ENCODE peak calls at places on chromosomes 5 and 9, in six cellular contexts. One of them, this sample, is unnamed.

GRCh38 chr5:93249651-93250289 is 331.2 kb downstream of the NR2F1-AS1 start:
- DNase-seq in K562: no peak
- DNase-seq in sigmoid colon: no peak
- DNase-seq in HepG2: no peak
- DNase-seq in tibial nerve: no peak
- DNase-seq in A549: no peak
- DNase-seq in this sample: no peak

GRCh38 chr9:98879958-98880300 is 63.8 kb upstream of the COL15A1 start:
- DNase-seq in sigmoid colon: no peak
- DNase-seq in tibial nerve: no peak
- DNase-seq in A549: no peak
- DNase-seq in K562: no peak
- DNase-seq in HepG2: no peak
- DNase-seq in this sample: no peak

GRCh38 chr5:148805323-148806290 is 20.8 kb upstream of the ADRB2 start:
- DNase-seq in K562: peak; percentile 71
- DNase-seq in A549: no peak
- DNase-seq in sigmoid colon: no peak
- DNase-seq in tibial nerve: no peak
- DNase-seq in HepG2: no peak
- DNase-seq in this sample: no peak

GRCh38 chr5:35129921-35130485 is 82.3 kb upstream of the AGXT2 start:
- DNase-seq in HepG2: no peak
- DNase-seq in A549: no peak
- DNase-seq in tibial nerve: no peak
- DNase-seq in K562: no peak
- DNase-seq in sigmoid colon: no peak
- DNase-seq in this sample: peak; percentile 51

GRCh38 chr9:136745389-136746218 is 2.7 kb downstream of the LCN6 start:
- DNase-seq in HepG2: no peak
- DNase-seq in K562: peak; percentile 83
- DNase-seq in tibial nerve: no peak
- DNase-seq in sigmoid colon: no peak
- DNase-seq in A549: no peak
- DNase-seq in this sample: no peak

GRCh38 chr9:35104586-35104985 is 1.7 kb upstream of the STOML2 start:
- DNase-seq in A549: no peak
- DNase-seq in K562: no peak
- DNase-seq in tibial nerve: no peak
- DNase-seq in sigmoid colon: no peak
- DNase-seq in HepG2: no peak
- DNase-seq in this sample: no peak

GRCh38 chr5:40441733-40442132 is 238.0 kb upstream of the PTGER4 start:
- DNase-seq in sigmoid colon: no peak
- DNase-seq in K562: no peak
- DNase-seq in A549: no peak
- DNase-seq in HepG2: peak; percentile 37
- DNase-seq in tibial nerve: no peak
- DNase-seq in this sample: peak; percentile 73

GRCh38 chr9:135971892-135972291 is 10.7 kb upstream of the UBAC1 start:
- DNase-seq in K562: peak; percentile 82
- DNase-seq in tibial nerve: no peak
- DNase-seq in A549: peak; percentile 38
- DNase-seq in sigmoid colon: peak; percentile 52
- DNase-seq in HepG2: peak; percentile 71
- DNase-seq in this sample: peak; percentile 87

GRCh38 chr5:43039468-43040286 is 442 bp downstream of the ANXA2R start:
- DNase-seq in K562: peak; percentile 89
- DNase-seq in sigmoid colon: peak; percentile 86
- DNase-seq in HepG2: peak; percentile 50
- DNase-seq in tibial nerve: peak; percentile 66
- DNase-seq in A549: peak; percentile 58
- DNase-seq in this sample: peak; percentile 68

GRCh38 chr9:33155393-33155792 is 11.7 kb downstream of the B4GALT1 start:
- DNase-seq in sigmoid colon: peak; percentile 37
- DNase-seq in A549: no peak
- DNase-seq in tibial nerve: no peak
- DNase-seq in K562: no peak
- DNase-seq in HepG2: no peak
- DNase-seq in this sample: no peak

GRCh38 chr5:73591102-73591695 is 25.7 kb downstream of the UTP15 start:
- DNase-seq in HepG2: peak; percentile 79
- DNase-seq in A549: peak; percentile 64
- DNase-seq in K562: peak; percentile 81
- DNase-seq in tibial nerve: peak; percentile 92
- DNase-seq in sigmoid colon: no peak
- DNase-seq in this sample: peak; percentile 17

GRCh38 chr5:3029396-3029795 is 277.9 kb upstream of the IRX2 start:
- DNase-seq in A549: no peak
- DNase-seq in K562: no peak
- DNase-seq in tibial nerve: no peak
- DNase-seq in HepG2: no peak
- DNase-seq in sigmoid colon: no peak
- DNase-seq in this sample: no peak

GRCh38 chr9:125971050-125971449 is 223.9 kb downstream of the PBX3 start:
- DNase-seq in HepG2: no peak
- DNase-seq in K562: no peak
- DNase-seq in sigmoid colon: no peak
- DNase-seq in tibial nerve: no peak
- DNase-seq in A549: no peak
- DNase-seq in this sample: no peak

GRCh38 chr9:115118471-115119156 is 657 bp upstream of the TNC start:
- DNase-seq in sigmoid colon: peak; percentile 93
- DNase-seq in HepG2: no peak
- DNase-seq in tibial nerve: peak; percentile 38
- DNase-seq in K562: peak; percentile 4
- DNase-seq in A549: peak; percentile 53
- DNase-seq in this sample: peak; percentile 48

GRCh38 chr5:100900142-100900795 is 2.8 kb downstream of the ST8SIA4 start:
- DNase-seq in A549: no peak
- DNase-seq in sigmoid colon: peak; percentile 67
- DNase-seq in K562: peak; percentile 16
- DNase-seq in HepG2: no peak
- DNase-seq in tibial nerve: peak; percentile 25
- DNase-seq in this sample: peak; percentile 46

GRCh38 chr5:179577286-179577960 is 27.1 kb downstream of the RUFY1 start:
- DNase-seq in A549: no peak
- DNase-seq in K562: no peak
- DNase-seq in tibial nerve: no peak
- DNase-seq in HepG2: no peak
- DNase-seq in sigmoid colon: no peak
- DNase-seq in this sample: no peak

GRCh38 chr9:94639996-94640376 is 668 bp upstream of the FBP1 start:
- DNase-seq in A549: no peak
- DNase-seq in tibial nerve: no peak
- DNase-seq in HepG2: no peak
- DNase-seq in sigmoid colon: no peak
- DNase-seq in K562: no peak
- DNase-seq in this sample: peak; percentile 25

GRCh38 chr9:37949576-37949975 is 45.6 kb upstream of the SLC25A51 start:
- DNase-seq in K562: no peak
- DNase-seq in sigmoid colon: no peak
- DNase-seq in A549: peak; percentile 33
- DNase-seq in HepG2: no peak
- DNase-seq in tibial nerve: no peak
- DNase-seq in this sample: no peak

GRCh38 chr5:73901455-73901854 is 275.5 kb downstream of the ARHGEF28 start:
- DNase-seq in tibial nerve: no peak
- DNase-seq in K562: no peak
- DNase-seq in sigmoid colon: no peak
- DNase-seq in A549: peak; percentile 31
- DNase-seq in HepG2: no peak
- DNase-seq in this sample: peak; percentile 25

GRCh38 chr9:132575005-132575609 is 7.3 kb upstream of the BARHL1 start:
- DNase-seq in sigmoid colon: peak; percentile 78
- DNase-seq in HepG2: peak; percentile 48
- DNase-seq in tibial nerve: peak; percentile 28
- DNase-seq in K562: peak; percentile 74
- DNase-seq in A549: peak; percentile 88
- DNase-seq in this sample: peak; percentile 73

GRCh38 chr5:135488727-135489465 is 36.7 kb upstream of the TIFAB start:
- DNase-seq in tibial nerve: no peak
- DNase-seq in sigmoid colon: no peak
- DNase-seq in HepG2: peak; percentile 81
- DNase-seq in A549: peak; percentile 68
- DNase-seq in K562: peak; percentile 60
- DNase-seq in this sample: no peak

GRCh38 chr9:89310486-89311345 is at the start of gene CKS2:
- DNase-seq in A549: peak; percentile 94
- DNase-seq in K562: peak; percentile 98
- DNase-seq in HepG2: peak; percentile 99
- DNase-seq in tibial nerve: peak; percentile 99
- DNase-seq in sigmoid colon: peak; percentile 100
- DNase-seq in this sample: peak; percentile 100
- TF ChIP-seq EP300 in A549: peak; percentile 24
- TF ChIP-seq EP300 in K562: peak; percentile 49
- TF ChIP-seq EP300 in HepG2: no peak
- TF ChIP-seq EP300 in tibial nerve: peak; percentile 99
- TF ChIP-seq EP300 in sigmoid colon: peak; percentile 97
- TF ChIP-seq EP300 in this sample: peak; percentile 62

GRCh38 chr5:134224905-134225779 is 731 bp downstream of the PPP2CA start:
- DNase-seq in HepG2: peak; percentile 65
- DNase-seq in tibial nerve: peak; percentile 27
- DNase-seq in sigmoid colon: peak; percentile 81
- DNase-seq in A549: peak; percentile 55
- DNase-seq in K562: peak; percentile 76
- DNase-seq in this sample: peak; percentile 62
- TF ChIP-seq CTCF in HepG2: peak; percentile 54
- TF ChIP-seq CTCF in tibial nerve: peak; percentile 32
- TF ChIP-seq CTCF in sigmoid colon: no peak
- TF ChIP-seq CTCF in A549: no peak
- TF ChIP-seq CTCF in K562: peak; percentile 2
- TF ChIP-seq CTCF in this sample: no peak

GRCh38 chr9:26243722-26244121 is 565.5 kb upstream of the TUSC1 start:
- DNase-seq in A549: no peak
- DNase-seq in sigmoid colon: no peak
- DNase-seq in K562: no peak
- DNase-seq in HepG2: no peak
- DNase-seq in tibial nerve: no peak
- DNase-seq in this sample: no peak

GRCh38 chr9:26243298-26243697 is 565.1 kb upstream of the TUSC1 start:
- DNase-seq in tibial nerve: no peak
- DNase-seq in A549: no peak
- DNase-seq in sigmoid colon: no peak
- DNase-seq in K562: no peak
- DNase-seq in HepG2: no peak
- DNase-seq in this sample: no peak

GRCh38 chr9:26245072-26245471 is 566.8 kb upstream of the TUSC1 start:
- DNase-seq in tibial nerve: no peak
- DNase-seq in A549: no peak
- DNase-seq in HepG2: no peak
- DNase-seq in K562: no peak
- DNase-seq in sigmoid colon: no peak
- DNase-seq in this sample: no peak

GRCh38 chr9:26244661-26245060 is 566.4 kb upstream of the TUSC1 start:
- DNase-seq in K562: no peak
- DNase-seq in A549: no peak
- DNase-seq in sigmoid colon: no peak
- DNase-seq in tibial nerve: no peak
- DNase-seq in HepG2: no peak
- DNase-seq in this sample: no peak
- TF ChIP-seq EP300 in K562: no peak
- TF ChIP-seq EP300 in A549: no peak
- TF ChIP-seq EP300 in sigmoid colon: no peak
- TF ChIP-seq EP300 in tibial nerve: no peak
- TF ChIP-seq EP300 in HepG2: no peak
- TF ChIP-seq EP300 in this sample: no peak

GRCh38 chr5:16787278-16787677 is 148.8 kb downstream of the MYO10 start:
- DNase-seq in K562: no peak
- DNase-seq in sigmoid colon: no peak
- DNase-seq in HepG2: no peak
- DNase-seq in tibial nerve: no peak
- DNase-seq in A549: no peak
- DNase-seq in this sample: no peak

GRCh38 chr5:16791036-16791705 is 144.9 kb downstream of the MYO10 start:
- DNase-seq in tibial nerve: peak; percentile 69
- DNase-seq in K562: peak; percentile 66
- DNase-seq in A549: peak; percentile 55
- DNase-seq in HepG2: peak; percentile 36
- DNase-seq in sigmoid colon: no peak
- DNase-seq in this sample: no peak

GRCh38 chr5:16792278-16793275 is 143.5 kb downstream of the MYO10 start:
- DNase-seq in A549: no peak
- DNase-seq in tibial nerve: no peak
- DNase-seq in K562: no peak
- DNase-seq in sigmoid colon: no peak
- DNase-seq in HepG2: no peak
- DNase-seq in this sample: no peak

GRCh38 chr5:16784843-16785791 is 151.0 kb downstream of the MYO10 start:
- DNase-seq in sigmoid colon: no peak
- DNase-seq in K562: no peak
- DNase-seq in tibial nerve: no peak
- DNase-seq in HepG2: no peak
- DNase-seq in A549: no peak
- DNase-seq in this sample: no peak

DNA sequence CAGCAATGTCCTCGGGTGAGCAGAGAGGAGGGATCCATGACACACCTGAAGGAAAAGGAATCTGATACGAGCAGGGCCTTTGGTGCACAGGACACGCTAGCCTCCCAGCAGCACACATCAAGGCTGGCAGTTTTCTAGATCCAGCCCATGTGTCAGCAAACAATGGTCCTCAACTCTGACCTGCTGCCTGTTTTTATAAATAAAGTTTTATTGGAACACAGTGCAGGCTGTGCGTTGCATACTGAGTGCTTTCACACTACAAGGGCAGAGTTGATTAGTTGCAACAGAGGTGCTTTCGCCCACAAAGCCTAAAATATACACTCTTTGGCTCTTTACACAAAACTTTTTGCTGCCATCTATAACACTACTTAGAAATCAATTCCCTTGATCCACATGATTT is 147.1 kb downstream of the MYO10 start:
- DNase-seq in HepG2: no peak
- DNase-seq in tibial nerve: no peak
- DNase-seq in K562: no peak
- DNase-seq in sigmoid colon: no peak
- DNase-seq in A549: no peak
- DNase-seq in this sample: no peak
- TF ChIP-seq CTCF in HepG2: no peak
- TF ChIP-seq CTCF in tibial nerve: no peak
- TF ChIP-seq CTCF in K562: no peak
- TF ChIP-seq CTCF in sigmoid colon: no peak
- TF ChIP-seq CTCF in A549: no peak
- TF ChIP-seq CTCF in this sample: no peak

GRCh38 chr5:160655717-160656116 is 196.3 kb downstream of the ATP10B start:
- DNase-seq in K562: no peak
- DNase-seq in tibial nerve: no peak
- DNase-seq in sigmoid colon: no peak
- DNase-seq in HepG2: no peak
- DNase-seq in A549: no peak
- DNase-seq in this sample: peak; percentile 94

GRCh38 chr5:160657622-160658458 is 194.2 kb downstream of the ATP10B start:
- DNase-seq in K562: no peak
- DNase-seq in sigmoid colon: no peak
- DNase-seq in A549: no peak
- DNase-seq in tibial nerve: no peak
- DNase-seq in HepG2: no peak
- DNase-seq in this sample: peak; percentile 51

GRCh38 chr5:160651682-160652645 is 200.0 kb downstream of the ATP10B start:
- DNase-seq in A549: no peak
- DNase-seq in sigmoid colon: no peak
- DNase-seq in tibial nerve: no peak
- DNase-seq in HepG2: no peak
- DNase-seq in K562: no peak
- DNase-seq in this sample: no peak

GRCh38 chr5:160656961-160657570 is 194.9 kb downstream of the ATP10B start:
- DNase-seq in K562: no peak
- DNase-seq in HepG2: no peak
- DNase-seq in tibial nerve: no peak
- DNase-seq in sigmoid colon: no peak
- DNase-seq in A549: no peak
- DNase-seq in this sample: peak; percentile 26
- TF ChIP-seq EP300 in K562: no peak
- TF ChIP-seq EP300 in HepG2: no peak
- TF ChIP-seq EP300 in tibial nerve: no peak
- TF ChIP-seq EP300 in sigmoid colon: no peak
- TF ChIP-seq EP300 in A549: no peak
- TF ChIP-seq EP300 in this sample: no peak

This sample was measured in transverse colon.